ENCODE peak calls at places on chromosomes 5 and 9, in five cellular contexts. One of them, this sample, is unnamed.

GRCh38 chr5:5524327-5524726 is 101.8 kb downstream of the ICE1 start:
- DNase-seq in sigmoid colon: no peak
- DNase-seq in A549: no peak
- DNase-seq in fibroblast of mammary gland: no peak
- DNase-seq in esophagus squamous epithelium: no peak
- DNase-seq in this sample: no peak

GRCh38 chr5:151255621-151256286 is 2.8 kb downstream of the GM2A start:
- DNase-seq in sigmoid colon: no peak
- DNase-seq in A549: no peak
- DNase-seq in fibroblast of mammary gland: no peak
- DNase-seq in esophagus squamous epithelium: no peak
- DNase-seq in this sample: peak

GRCh38 chr9:88342246-88342645 is 46.0 kb upstream of the SPIN1 start:
- DNase-seq in sigmoid colon: no peak
- DNase-seq in A549: no peak
- DNase-seq in fibroblast of mammary gland: peak
- DNase-seq in esophagus squamous epithelium: no peak
- DNase-seq in this sample: no peak

GRCh38 chr5:179900707-179901106 is 7.0 kb downstream of the TBC1D9B start:
- DNase-seq in sigmoid colon: no peak
- DNase-seq in A549: no peak
- DNase-seq in fibroblast of mammary gland: no peak
- DNase-seq in esophagus squamous epithelium: no peak
- DNase-seq in this sample: no peak

GRCh38 chr5:95620030-95620869 is at the start of gene GPR150:
- DNase-seq in sigmoid colon: peak
- DNase-seq in A549: peak
- DNase-seq in fibroblast of mammary gland: peak
- DNase-seq in esophagus squamous epithelium: peak
- DNase-seq in this sample: peak

GRCh38 chr9:91714874-91715615 is 235.0 kb downstream of the ROR2 start:
- DNase-seq in sigmoid colon: no peak
- DNase-seq in A549: no peak
- DNase-seq in fibroblast of mammary gland: no peak
- DNase-seq in esophagus squamous epithelium: no peak
- DNase-seq in this sample: no peak

GRCh38 chr5:74085186-74085585 is 459.2 kb downstream of the ARHGEF28 start:
- DNase-seq in sigmoid colon: no peak
- DNase-seq in A549: no peak
- DNase-seq in fibroblast of mammary gland: no peak
- DNase-seq in esophagus squamous epithelium: no peak
- DNase-seq in this sample: no peak

GRCh38 chr9:134698587-134699342 is 57.2 kb downstream of the COL5A1 start:
- DNase-seq in sigmoid colon: peak
- DNase-seq in A549: peak
- DNase-seq in fibroblast of mammary gland: peak
- DNase-seq in esophagus squamous epithelium: no peak
- DNase-seq in this sample: peak

GRCh38 chr9:127869310-127870152 is 7.9 kb downstream of the AK1 start:
- DNase-seq in sigmoid colon: peak
- DNase-seq in A549: peak
- DNase-seq in fibroblast of mammary gland: peak
- DNase-seq in esophagus squamous epithelium: no peak
- DNase-seq in this sample: peak

GRCh38 chr9:69086312-69086711 is 50.8 kb downstream of the FXN start:
- DNase-seq in sigmoid colon: no peak
- DNase-seq in A549: no peak
- DNase-seq in fibroblast of mammary gland: no peak
- DNase-seq in esophagus squamous epithelium: no peak
- DNase-seq in this sample: no peak

GRCh38 chr9:89605181-89606048 is 603 bp downstream of the GADD45G start:
- DNase-seq in sigmoid colon: peak
- DNase-seq in A549: peak
- DNase-seq in fibroblast of mammary gland: peak
- DNase-seq in esophagus squamous epithelium: no peak
- DNase-seq in this sample: peak

GRCh38 chr9:109477269-109478203 is 20.6 kb downstream of the PTPN3 start:
- DNase-seq in sigmoid colon: no peak
- DNase-seq in A549: peak
- DNase-seq in fibroblast of mammary gland: no peak
- DNase-seq in esophagus squamous epithelium: no peak
- DNase-seq in this sample: peak

GRCh38 chr5:81606150-81606549 is 144.7 kb downstream of the SSBP2 start:
- DNase-seq in sigmoid colon: no peak
- DNase-seq in A549: no peak
- DNase-seq in fibroblast of mammary gland: no peak
- DNase-seq in esophagus squamous epithelium: no peak
- DNase-seq in this sample: no peak

GRCh38 chr9:15837079-15837679 is 284.3 kb downstream of the CCDC171 start:
- DNase-seq in sigmoid colon: no peak
- DNase-seq in A549: peak
- DNase-seq in fibroblast of mammary gland: peak
- DNase-seq in esophagus squamous epithelium: no peak
- DNase-seq in this sample: no peak

GRCh38 chr9:8816361-8816760 is 1016.8 kb upstream of the DMAC1 start:
- DNase-seq in sigmoid colon: no peak
- DNase-seq in A549: no peak
- DNase-seq in fibroblast of mammary gland: peak
- DNase-seq in esophagus squamous epithelium: no peak
- DNase-seq in this sample: no peak

GRCh38 chr5:151125421-151125820 is 32.2 kb downstream of the ANXA6 start:
- DNase-seq in sigmoid colon: no peak
- DNase-seq in A549: no peak
- DNase-seq in fibroblast of mammary gland: no peak
- DNase-seq in esophagus squamous epithelium: no peak
- DNase-seq in this sample: no peak

GRCh38 chr9:68705636-68706578 is 867 bp downstream of the PIP5K1B start:
- DNase-seq in sigmoid colon: peak
- DNase-seq in A549: no peak
- DNase-seq in fibroblast of mammary gland: no peak
- DNase-seq in esophagus squamous epithelium: no peak
- DNase-seq in this sample: peak

GRCh38 chr9:28688172-28688571 is 1114.9 kb upstream of the C9orf72 start:
- DNase-seq in sigmoid colon: no peak
- DNase-seq in A549: no peak
- DNase-seq in fibroblast of mammary gland: no peak
- DNase-seq in esophagus squamous epithelium: no peak
- DNase-seq in this sample: no peak

GRCh38 chr9:128408963-128409431 is 11.7 kb upstream of the CERCAM start:
- DNase-seq in sigmoid colon: no peak
- DNase-seq in A549: no peak
- DNase-seq in fibroblast of mammary gland: no peak
- DNase-seq in esophagus squamous epithelium: no peak
- DNase-seq in this sample: no peak

GRCh38 chr5:38453506-38453905 is 102.9 kb downstream of the LIFR start:
- DNase-seq in sigmoid colon: no peak
- DNase-seq in A549: no peak
- DNase-seq in fibroblast of mammary gland: no peak
- DNase-seq in esophagus squamous epithelium: no peak
- DNase-seq in this sample: no peak

GRCh38 chr9:136345281-136346156 is 18.0 kb downstream of the DNLZ start:
- DNase-seq in sigmoid colon: peak
- DNase-seq in A549: peak
- DNase-seq in fibroblast of mammary gland: peak
- DNase-seq in esophagus squamous epithelium: no peak
- DNase-seq in this sample: peak

GRCh38 chr5:122408592-122409219 is 96.7 kb downstream of the SNCAIP start:
- DNase-seq in sigmoid colon: no peak
- DNase-seq in A549: no peak
- DNase-seq in fibroblast of mammary gland: no peak
- DNase-seq in esophagus squamous epithelium: no peak
- DNase-seq in this sample: no peak

GRCh38 chr9:136267261-136268111 is 21.9 kb upstream of the QSOX2 start:
- DNase-seq in sigmoid colon: peak
- DNase-seq in A549: peak
- DNase-seq in fibroblast of mammary gland: peak
- DNase-seq in esophagus squamous epithelium: peak
- DNase-seq in this sample: peak

GRCh38 chr5:177373806-177374205 is 10.4 kb upstream of the SLC34A1 start:
- DNase-seq in sigmoid colon: no peak
- DNase-seq in A549: no peak
- DNase-seq in fibroblast of mammary gland: no peak
- DNase-seq in esophagus squamous epithelium: no peak
- DNase-seq in this sample: no peak

GRCh38 chr5:167261309-167262100 is 1029.9 kb upstream of the WWC1 start:
- DNase-seq in sigmoid colon: no peak
- DNase-seq in A549: peak
- DNase-seq in fibroblast of mammary gland: peak
- DNase-seq in esophagus squamous epithelium: no peak
- DNase-seq in this sample: no peak

GRCh38 chr5:1736889-1737711 is 62.5 kb downstream of the MRPL36 start:
- DNase-seq in sigmoid colon: no peak
- DNase-seq in A549: no peak
- DNase-seq in fibroblast of mammary gland: no peak
- DNase-seq in esophagus squamous epithelium: no peak
- DNase-seq in this sample: no peak

GRCh38 chr5:134510970-134511795 is 14.3 kb upstream of the JADE2 start:
- DNase-seq in sigmoid colon: no peak
- DNase-seq in A549: peak
- DNase-seq in fibroblast of mammary gland: peak
- DNase-seq in esophagus squamous epithelium: no peak
- DNase-seq in this sample: no peak

GRCh38 chr5:146753618-146754123 is 124.9 kb downstream of the PPP2R2B start:
- DNase-seq in sigmoid colon: no peak
- DNase-seq in A549: no peak
- DNase-seq in fibroblast of mammary gland: no peak
- DNase-seq in esophagus squamous epithelium: no peak
- DNase-seq in this sample: no peak

GRCh38 chr5:78795757-78796156 is 147.2 kb upstream of the LHFPL2 start:
- DNase-seq in sigmoid colon: no peak
- DNase-seq in A549: peak
- DNase-seq in fibroblast of mammary gland: peak
- DNase-seq in esophagus squamous epithelium: no peak
- DNase-seq in this sample: no peak

DNA sequence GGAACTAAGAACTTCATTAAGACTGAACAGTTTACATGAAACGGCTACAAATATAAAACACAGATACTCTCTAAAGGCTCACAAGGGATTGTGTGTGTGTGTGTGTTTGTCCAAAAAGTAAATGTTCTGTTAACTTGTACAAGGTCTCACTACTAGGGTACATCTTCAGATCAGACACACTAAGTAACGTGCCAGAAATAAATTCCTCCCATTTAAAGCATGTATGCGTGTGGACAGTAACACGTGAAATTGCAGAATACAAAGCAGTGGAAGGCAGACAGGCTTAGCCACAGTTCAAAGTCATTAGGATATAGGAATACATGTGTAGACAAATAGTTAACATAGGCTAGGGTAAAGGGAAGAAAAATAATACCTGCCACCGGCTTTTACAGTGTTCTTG is 1.8 kb downstream of the BNC2 start:
- DNase-seq in sigmoid colon: no peak
- DNase-seq in A549: no peak
- DNase-seq in fibroblast of mammary gland: peak
- DNase-seq in esophagus squamous epithelium: no peak
- DNase-seq in this sample: no peak
- H3K4me3 ChIP-seq in sigmoid colon: peak
- H3K4me3 ChIP-seq in A549: no peak
- H3K4me3 ChIP-seq in fibroblast of mammary gland: peak
- H3K4me3 ChIP-seq in esophagus squamous epithelium: peak
- H3K4me3 ChIP-seq in this sample: peak

GRCh38 chr5:119417891-119418781 is 34.2 kb upstream of the HSD17B4 start:
- DNase-seq in sigmoid colon: no peak
- DNase-seq in A549: no peak
- DNase-seq in fibroblast of mammary gland: peak
- DNase-seq in esophagus squamous epithelium: no peak
- DNase-seq in this sample: no peak

GRCh38 chr5:119420173-119420572 is 32.1 kb upstream of the HSD17B4 start:
- DNase-seq in sigmoid colon: no peak
- DNase-seq in A549: no peak
- DNase-seq in fibroblast of mammary gland: no peak
- DNase-seq in esophagus squamous epithelium: no peak
- DNase-seq in this sample: no peak

GRCh38 chr5:119412828-119413227 is 39.5 kb upstream of the HSD17B4 start:
- DNase-seq in sigmoid colon: no peak
- DNase-seq in A549: no peak
- DNase-seq in fibroblast of mammary gland: no peak
- DNase-seq in esophagus squamous epithelium: no peak
- DNase-seq in this sample: no peak

GRCh38 chr5:119418782-119419101 is 33.6 kb upstream of the HSD17B4 start:
- DNase-seq in sigmoid colon: no peak
- DNase-seq in A549: no peak
- DNase-seq in fibroblast of mammary gland: no peak
- DNase-seq in esophagus squamous epithelium: no peak
- DNase-seq in this sample: peak
- TF ChIP-seq CTCF in sigmoid colon: no peak
- TF ChIP-seq CTCF in A549: no peak
- TF ChIP-seq CTCF in fibroblast of mammary gland: no peak
- TF ChIP-seq CTCF in esophagus squamous epithelium: no peak
- TF ChIP-seq CTCF in this sample: no peak

DNA sequence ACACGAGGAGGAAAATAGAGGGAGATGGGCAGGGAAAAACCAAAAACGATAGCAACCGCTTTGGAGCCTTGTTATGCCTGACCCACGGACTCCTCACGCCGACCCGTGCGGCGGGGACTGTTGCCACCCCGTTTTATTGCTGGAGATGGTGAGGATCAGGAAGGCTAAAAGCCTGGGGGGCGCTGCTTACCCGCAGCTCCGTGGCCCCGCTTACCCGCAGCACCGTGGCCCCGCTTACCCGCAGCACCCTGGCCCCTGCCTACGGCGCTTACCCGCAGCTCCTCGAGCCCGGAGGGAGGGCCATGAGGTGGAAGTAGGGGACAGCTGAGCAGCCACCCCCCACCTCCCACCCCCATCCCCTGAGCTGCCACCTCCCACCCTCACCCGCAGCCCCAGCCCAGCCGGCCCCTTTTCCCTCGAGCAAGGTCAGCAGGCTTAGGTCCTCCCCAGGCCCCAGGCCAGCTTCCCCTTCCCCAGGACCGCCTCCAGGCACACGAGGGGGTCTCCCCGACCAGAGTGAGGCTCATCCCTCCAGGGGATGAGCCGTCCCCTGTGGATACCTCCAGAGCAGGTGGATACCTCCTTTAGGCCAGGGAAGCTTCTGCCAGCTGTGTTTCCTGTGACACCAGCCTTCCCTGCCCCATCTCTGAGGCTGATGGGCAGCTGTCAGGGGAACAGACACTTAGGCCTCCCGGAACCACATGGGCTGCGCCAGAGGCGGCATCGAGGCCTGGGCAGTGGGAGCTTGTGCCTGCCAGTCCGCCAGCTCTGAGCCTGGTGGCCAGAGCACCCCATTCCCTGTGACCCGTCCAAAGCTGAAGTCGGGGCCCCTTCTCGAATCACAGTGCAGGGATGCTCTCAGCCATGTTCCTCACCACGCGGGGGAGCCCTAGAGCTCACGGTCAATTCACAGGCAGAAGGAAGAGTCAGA is 92.3 kb downstream of the LMX1B start:
- DNase-seq in sigmoid colon: peak
- DNase-seq in A549: peak
- DNase-seq in fibroblast of mammary gland: peak
- DNase-seq in esophagus squamous epithelium: no peak
- DNase-seq in this sample: peak
- H3K4me3 ChIP-seq in sigmoid colon: no peak
- H3K4me3 ChIP-seq in A549: peak
- H3K4me3 ChIP-seq in fibroblast of mammary gland: no peak
- H3K4me3 ChIP-seq in esophagus squamous epithelium: peak
- H3K4me3 ChIP-seq in this sample: no peak

GRCh38 chr5:132490484-132491367 is at the start of gene IRF1:
- DNase-seq in sigmoid colon: peak
- DNase-seq in A549: peak
- DNase-seq in fibroblast of mammary gland: peak
- DNase-seq in esophagus squamous epithelium: peak
- DNase-seq in this sample: peak
- TF ChIP-seq CTCF in sigmoid colon: no peak
- TF ChIP-seq CTCF in A549: no peak
- TF ChIP-seq CTCF in fibroblast of mammary gland: no peak
- TF ChIP-seq CTCF in esophagus squamous epithelium: no peak
- TF ChIP-seq CTCF in this sample: no peak

This sample was measured in Peyer's patch.